ENCODE peak calls at places on chromosomes 6 and 20, in six cellular contexts. One of them, this sample, is unnamed.

GRCh38 chr20:25421107-25421506 is 13.6 kb downstream of the GINS1 start:
- DNase-seq in IMR-90: no peak
- DNase-seq in trophoblast cell: no peak
- DNase-seq in H1: no peak
- DNase-seq in neuronal stem cell: no peak
- DNase-seq in mesenchymal stem cell: no peak
- DNase-seq in this sample: no peak

GRCh38 chr6:26305097-26305841 is 59.7 kb upstream of the BTN3A2 start:
- DNase-seq in mesenchymal stem cell: peak; percentile 56
- DNase-seq in IMR-90: peak; percentile 87
- DNase-seq in trophoblast cell: peak; percentile 80
- DNase-seq in neuronal stem cell: no peak
- DNase-seq in H1: peak; percentile 83
- DNase-seq in this sample: peak; percentile 84

GRCh38 chr6:42038811-42039408 is 11.4 kb upstream of the TAF8 start:
- DNase-seq in neuronal stem cell: no peak
- DNase-seq in IMR-90: peak; percentile 44
- DNase-seq in trophoblast cell: no peak
- DNase-seq in H1: no peak
- DNase-seq in mesenchymal stem cell: peak; percentile 64
- DNase-seq in this sample: no peak

GRCh38 chr6:128807577-128807976 is 75.4 kb upstream of the LAMA2 start:
- DNase-seq in trophoblast cell: peak; percentile 52
- DNase-seq in H1: no peak
- DNase-seq in neuronal stem cell: peak; percentile 6
- DNase-seq in IMR-90: peak; percentile 60
- DNase-seq in mesenchymal stem cell: peak; percentile 55
- DNase-seq in this sample: no peak

GRCh38 chr6:147161974-147162495 is 42.2 kb upstream of the STXBP5 start:
- DNase-seq in trophoblast cell: no peak
- DNase-seq in neuronal stem cell: no peak
- DNase-seq in IMR-90: peak; percentile 95
- DNase-seq in H1: no peak
- DNase-seq in mesenchymal stem cell: peak; percentile 77
- DNase-seq in this sample: no peak

GRCh38 chr20:32528291-32528891 is 56.7 kb downstream of the NOL4L start:
- DNase-seq in neuronal stem cell: no peak
- DNase-seq in mesenchymal stem cell: no peak
- DNase-seq in H1: no peak
- DNase-seq in trophoblast cell: no peak
- DNase-seq in IMR-90: no peak
- DNase-seq in this sample: no peak

GRCh38 chr6:119012521-119012920 is 65.9 kb downstream of the FAM184A start:
- DNase-seq in trophoblast cell: peak; percentile 40
- DNase-seq in neuronal stem cell: no peak
- DNase-seq in mesenchymal stem cell: no peak
- DNase-seq in IMR-90: no peak
- DNase-seq in H1: no peak
- DNase-seq in this sample: no peak

GRCh38 chr20:50218987-50219435 is 28.4 kb downstream of the CEBPB start:
- DNase-seq in IMR-90: no peak
- DNase-seq in mesenchymal stem cell: no peak
- DNase-seq in neuronal stem cell: no peak
- DNase-seq in H1: no peak
- DNase-seq in trophoblast cell: no peak
- DNase-seq in this sample: no peak

GRCh38 chr20:34437330-34437986 is 74.4 kb downstream of the ITCH start:
- DNase-seq in H1: no peak
- DNase-seq in IMR-90: peak; percentile 74
- DNase-seq in trophoblast cell: no peak
- DNase-seq in mesenchymal stem cell: peak; percentile 82
- DNase-seq in neuronal stem cell: no peak
- DNase-seq in this sample: no peak

GRCh38 chr6:26422329-26422728 is 18.0 kb upstream of the BTN3A3 start:
- DNase-seq in IMR-90: no peak
- DNase-seq in mesenchymal stem cell: no peak
- DNase-seq in trophoblast cell: no peak
- DNase-seq in neuronal stem cell: no peak
- DNase-seq in H1: no peak
- DNase-seq in this sample: no peak

GRCh38 chr20:39106791-39107190 is 144.6 kb downstream of the DHX35 start:
- DNase-seq in mesenchymal stem cell: no peak
- DNase-seq in IMR-90: no peak
- DNase-seq in trophoblast cell: no peak
- DNase-seq in neuronal stem cell: no peak
- DNase-seq in H1: no peak
- DNase-seq in this sample: no peak

GRCh38 chr20:39105551-39105950 is 143.4 kb downstream of the DHX35 start:
- DNase-seq in mesenchymal stem cell: no peak
- DNase-seq in IMR-90: no peak
- DNase-seq in neuronal stem cell: no peak
- DNase-seq in trophoblast cell: no peak
- DNase-seq in H1: no peak
- DNase-seq in this sample: no peak

GRCh38 chr20:39108746-39109145 is 146.6 kb downstream of the DHX35 start:
- DNase-seq in IMR-90: peak; percentile 27
- DNase-seq in mesenchymal stem cell: no peak
- DNase-seq in trophoblast cell: peak; percentile 4
- DNase-seq in neuronal stem cell: no peak
- DNase-seq in H1: no peak
- DNase-seq in this sample: no peak

GRCh38 chr20:39109933-39110818 is 148.0 kb downstream of the DHX35 start:
- DNase-seq in neuronal stem cell: no peak
- DNase-seq in H1: no peak
- DNase-seq in IMR-90: no peak
- DNase-seq in trophoblast cell: no peak
- DNase-seq in mesenchymal stem cell: no peak
- DNase-seq in this sample: peak; percentile 77

GRCh38 chr20:39107741-39108140 is 145.6 kb downstream of the DHX35 start:
- DNase-seq in H1: no peak
- DNase-seq in trophoblast cell: peak; percentile 83
- DNase-seq in neuronal stem cell: no peak
- DNase-seq in mesenchymal stem cell: no peak
- DNase-seq in IMR-90: peak; percentile 1
- DNase-seq in this sample: no peak
- H4K91ac ChIP-seq in H1: no peak overlapping the region
- H4K91ac ChIP-seq in trophoblast cell: no peak overlapping the region
- H4K91ac ChIP-seq in neuronal stem cell: no peak overlapping the region
- H4K91ac ChIP-seq in mesenchymal stem cell: no peak overlapping the region
- H4K91ac ChIP-seq in IMR-90: no peak overlapping the region
- H4K91ac ChIP-seq in this sample: no peak overlapping the region

GRCh38 chr20:23680151-23680550 is 8.7 kb downstream of the CST4 start:
- DNase-seq in trophoblast cell: no peak
- DNase-seq in neuronal stem cell: no peak
- DNase-seq in H1: no peak
- DNase-seq in mesenchymal stem cell: no peak
- DNase-seq in IMR-90: no peak
- DNase-seq in this sample: no peak

GRCh38 chr20:23683281-23683680 is 5.6 kb downstream of the CST4 start:
- DNase-seq in trophoblast cell: no peak
- DNase-seq in mesenchymal stem cell: no peak
- DNase-seq in H1: no peak
- DNase-seq in neuronal stem cell: no peak
- DNase-seq in IMR-90: no peak
- DNase-seq in this sample: no peak

GRCh38 chr20:23683807-23684206 is 5.0 kb downstream of the CST4 start:
- DNase-seq in H1: peak; percentile 17
- DNase-seq in IMR-90: no peak
- DNase-seq in mesenchymal stem cell: no peak
- DNase-seq in trophoblast cell: no peak
- DNase-seq in neuronal stem cell: no peak
- DNase-seq in this sample: no peak

GRCh38 chr20:23684261-23684660 is 4.6 kb downstream of the CST4 start:
- DNase-seq in mesenchymal stem cell: no peak
- DNase-seq in trophoblast cell: no peak
- DNase-seq in H1: peak; percentile 29
- DNase-seq in neuronal stem cell: no peak
- DNase-seq in IMR-90: no peak
- DNase-seq in this sample: peak; percentile 12

GRCh38 chr20:23679448-23680092 is 9.3 kb downstream of the CST4 start:
- DNase-seq in H1: peak; percentile 35
- DNase-seq in neuronal stem cell: no peak
- DNase-seq in IMR-90: no peak
- DNase-seq in trophoblast cell: no peak
- DNase-seq in mesenchymal stem cell: no peak
- DNase-seq in this sample: peak; percentile 10
- H4K91ac ChIP-seq in H1: no peak overlapping the region
- H4K91ac ChIP-seq in neuronal stem cell: no peak overlapping the region
- H4K91ac ChIP-seq in IMR-90: no peak overlapping the region
- H4K91ac ChIP-seq in trophoblast cell: no peak overlapping the region
- H4K91ac ChIP-seq in mesenchymal stem cell: no peak overlapping the region
- H4K91ac ChIP-seq in this sample: no peak overlapping the region

DNA sequence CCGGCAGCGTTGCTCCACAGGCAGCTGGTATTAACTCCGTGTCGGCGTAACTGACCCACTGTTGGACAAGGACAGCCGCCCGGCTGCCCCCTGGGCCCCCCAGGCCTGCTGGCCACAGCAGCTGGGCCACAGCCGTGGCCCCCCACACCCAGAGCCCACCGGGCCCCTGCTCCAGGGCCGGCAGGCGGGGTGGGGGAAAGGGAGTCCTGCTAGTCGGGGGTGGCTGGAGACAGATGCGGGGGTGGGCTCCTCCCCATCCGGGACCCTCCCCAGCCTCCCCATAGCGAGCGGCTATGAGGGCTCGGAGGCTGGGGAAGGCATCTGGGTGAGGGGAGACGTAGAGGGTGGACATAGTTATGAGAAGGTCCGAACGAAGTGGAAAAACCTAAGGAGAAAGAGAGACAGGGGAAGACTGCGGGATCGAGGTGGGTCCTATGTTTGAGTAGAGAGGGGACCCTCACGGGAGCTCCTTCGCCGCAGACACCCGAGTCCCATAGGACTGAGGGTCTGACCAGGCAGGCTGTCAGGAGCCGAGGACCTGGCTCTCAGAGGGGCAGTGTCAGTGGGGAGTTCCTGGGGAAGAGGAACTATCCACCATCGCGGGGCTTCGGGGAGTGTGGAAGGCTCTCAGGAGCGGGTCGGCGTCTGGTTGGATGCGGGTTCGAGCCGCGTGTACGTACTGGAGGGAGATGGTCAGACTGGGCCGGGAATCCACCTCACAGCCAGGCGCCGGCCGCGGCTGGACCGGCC is 511 bp downstream of the VARS1 start:
- DNase-seq in mesenchymal stem cell: peak; percentile 62
- DNase-seq in IMR-90: no peak
- DNase-seq in trophoblast cell: peak; percentile 66
- DNase-seq in H1: no peak
- DNase-seq in neuronal stem cell: peak; percentile 27
- DNase-seq in this sample: no peak
- H4K91ac ChIP-seq in mesenchymal stem cell: peak overlapping the region; percentile 86
- H4K91ac ChIP-seq in IMR-90: peak overlapping the region; percentile 94
- H4K91ac ChIP-seq in trophoblast cell: peak overlapping the region; percentile 99
- H4K91ac ChIP-seq in H1: peak overlapping the region; percentile 77
- H4K91ac ChIP-seq in neuronal stem cell: peak overlapping the region; percentile 79
- H4K91ac ChIP-seq in this sample: no peak overlapping the region

GRCh38 chr20:17598013-17598550 is 28.2 kb downstream of the DSTN start:
- DNase-seq in mesenchymal stem cell: no peak
- DNase-seq in trophoblast cell: no peak
- DNase-seq in IMR-90: no peak
- DNase-seq in H1: no peak
- DNase-seq in neuronal stem cell: no peak
- DNase-seq in this sample: no peak
- H4K91ac ChIP-seq in mesenchymal stem cell: no peak overlapping the region
- H4K91ac ChIP-seq in trophoblast cell: no peak overlapping the region
- H4K91ac ChIP-seq in IMR-90: no peak overlapping the region
- H4K91ac ChIP-seq in H1: no peak overlapping the region
- H4K91ac ChIP-seq in neuronal stem cell: no peak overlapping the region
- H4K91ac ChIP-seq in this sample: no peak overlapping the region

GRCh38 chr6:1636971-1637871 is 27.5 kb downstream of the FOXC1 start:
- DNase-seq in mesenchymal stem cell: no peak
- DNase-seq in IMR-90: peak; percentile 60
- DNase-seq in neuronal stem cell: no peak
- DNase-seq in H1: no peak
- DNase-seq in trophoblast cell: peak; percentile 51
- DNase-seq in this sample: no peak
- H4K91ac ChIP-seq in mesenchymal stem cell: no peak overlapping the region
- H4K91ac ChIP-seq in IMR-90: no peak overlapping the region
- H4K91ac ChIP-seq in neuronal stem cell: no peak overlapping the region
- H4K91ac ChIP-seq in H1: no peak overlapping the region
- H4K91ac ChIP-seq in trophoblast cell: no peak overlapping the region
- H4K91ac ChIP-seq in this sample: no peak overlapping the region

GRCh38 chr6:54467384-54467783 is 159.1 kb downstream of the TINAG start:
- DNase-seq in neuronal stem cell: no peak
- DNase-seq in H1: no peak
- DNase-seq in IMR-90: no peak
- DNase-seq in trophoblast cell: no peak
- DNase-seq in mesenchymal stem cell: no peak
- DNase-seq in this sample: no peak
- H4K91ac ChIP-seq in neuronal stem cell: no peak overlapping the region
- H4K91ac ChIP-seq in H1: no peak overlapping the region
- H4K91ac ChIP-seq in IMR-90: no peak overlapping the region
- H4K91ac ChIP-seq in trophoblast cell: no peak overlapping the region
- H4K91ac ChIP-seq in mesenchymal stem cell: no peak overlapping the region
- H4K91ac ChIP-seq in this sample: no peak overlapping the region

DNA sequence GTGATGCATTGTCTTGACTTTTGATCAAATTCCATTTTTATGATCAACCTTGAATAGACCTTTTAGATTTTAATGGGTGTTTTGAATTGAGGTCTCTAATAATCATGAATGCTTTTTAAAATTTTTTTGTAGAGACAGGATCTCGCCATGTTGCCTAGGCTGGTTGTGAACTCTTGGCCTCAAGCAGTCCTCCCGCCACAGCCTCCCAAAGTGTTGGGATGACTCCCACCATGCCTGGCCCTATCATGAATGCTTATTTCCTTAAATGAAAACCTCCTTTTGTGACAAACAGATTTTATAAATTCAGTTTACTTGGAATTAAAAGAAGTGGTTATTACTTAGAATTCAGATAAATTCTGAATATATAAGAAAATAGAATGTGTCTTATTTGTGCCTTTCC is 60.2 kb upstream of the KIF25 start:
- DNase-seq in neuronal stem cell: no peak
- DNase-seq in IMR-90: no peak
- DNase-seq in H1: no peak
- DNase-seq in trophoblast cell: no peak
- DNase-seq in mesenchymal stem cell: no peak
- DNase-seq in this sample: no peak
- H4K91ac ChIP-seq in neuronal stem cell: no peak overlapping the region
- H4K91ac ChIP-seq in IMR-90: no peak overlapping the region
- H4K91ac ChIP-seq in H1: no peak overlapping the region
- H4K91ac ChIP-seq in trophoblast cell: no peak overlapping the region
- H4K91ac ChIP-seq in mesenchymal stem cell: no peak overlapping the region
- H4K91ac ChIP-seq in this sample: no peak overlapping the region

DNA sequence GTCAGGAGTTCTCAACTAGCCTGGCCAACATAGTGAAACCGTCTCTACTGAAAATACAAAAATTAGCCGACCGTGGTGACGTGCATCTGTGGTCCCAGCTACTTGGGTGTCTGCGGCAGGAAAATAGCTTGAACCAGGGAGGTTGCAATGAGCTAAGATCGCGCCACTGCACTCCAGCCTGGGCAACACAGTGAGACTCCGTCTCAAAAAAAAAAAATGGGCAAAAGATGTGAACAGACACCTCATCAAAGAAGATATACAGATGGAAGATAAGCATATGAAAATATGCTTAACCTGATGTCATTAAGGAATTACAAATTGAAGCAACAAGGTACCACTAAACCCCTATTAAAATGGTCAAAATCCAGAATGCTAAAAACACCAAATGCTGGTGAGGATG is 9.2 kb upstream of the HSPA12B start:
- DNase-seq in trophoblast cell: no peak
- DNase-seq in neuronal stem cell: no peak
- DNase-seq in IMR-90: no peak
- DNase-seq in mesenchymal stem cell: no peak
- DNase-seq in H1: no peak
- DNase-seq in this sample: peak; percentile 10
- H4K91ac ChIP-seq in trophoblast cell: no peak overlapping the region
- H4K91ac ChIP-seq in neuronal stem cell: no peak overlapping the region
- H4K91ac ChIP-seq in IMR-90: no peak overlapping the region
- H4K91ac ChIP-seq in mesenchymal stem cell: no peak overlapping the region
- H4K91ac ChIP-seq in H1: no peak overlapping the region
- H4K91ac ChIP-seq in this sample: no peak overlapping the region

GRCh38 chr6:31422587-31422986 is 19.2 kb downstream of the MICA start:
- DNase-seq in mesenchymal stem cell: no peak
- DNase-seq in H1: no peak
- DNase-seq in IMR-90: no peak
- DNase-seq in trophoblast cell: no peak
- DNase-seq in neuronal stem cell: no peak
- DNase-seq in this sample: no peak
- H4K91ac ChIP-seq in mesenchymal stem cell: no peak overlapping the region
- H4K91ac ChIP-seq in H1: no peak overlapping the region
- H4K91ac ChIP-seq in IMR-90: no peak overlapping the region
- H4K91ac ChIP-seq in trophoblast cell: no peak overlapping the region
- H4K91ac ChIP-seq in neuronal stem cell: no peak overlapping the region
- H4K91ac ChIP-seq in this sample: no peak overlapping the region